ENCODE peak calls at places on chromosome 19, in four cellular contexts. R, I, O and J are unnamed samples.

GRCh38 chr19:22532388-22533310 is 101.5 kb upstream of the ZNF492 start:
- DNase-seq in R (no peak), I (no peak), O (no peak), J (no peak)

GRCh38 chr19:23439623-23440022 is 44.4 kb upstream of the ZNF91 start:
- DNase-seq in R (no peak), I (peak), O (no peak), J (no peak)

GRCh38 chr19:55392820-55393219 is 7.1 kb downstream of the RPL28 start:
- DNase-seq in R (peak), I (no peak), O (no peak), J (no peak)

GRCh38 chr19:8484331-8484894 is 18.0 kb downstream of the PRAM1 start:
- DNase-seq in R (no peak), I (no peak), O (no peak), J (no peak)

GRCh38 chr19:43806848-43807247 is 4.6 kb upstream of the LYPD5 start:
- DNase-seq in R (no peak), I (no peak), O (no peak), J (no peak)

GRCh38 chr19:44725251-44725650 is 23.3 kb upstream of the BCL3 start:
- DNase-seq in R (no peak), I (no peak), O (no peak), J (no peak)

GRCh38 chr19:21765151-21765550 is 2.2 kb downstream of the ZNF100 start:
- DNase-seq in R (no peak), I (no peak), O (no peak), J (no peak)

GRCh38 chr19:39941615-39942507 is 7.4 kb upstream of the FCGBP start:
- DNase-seq in R (no peak), I (no peak), O (no peak), J (no peak)

GRCh38 chr19:38953677-38954076 is 21.9 kb downstream of the FBXO17 start:
- DNase-seq in R (no peak), I (no peak), O (no peak), J (no peak)

GRCh38 chr19:33292595-33293254 is 9.6 kb downstream of the CEBPA start:
- DNase-seq in R (no peak), I (no peak), O (no peak), J (no peak)

GRCh38 chr19:47156861-47157454 is 26.3 kb downstream of the SAE1 start:
- DNase-seq in R (no peak), I (no peak), O (no peak), J (no peak)

GRCh38 chr19:53432088-53432661 is 391 bp downstream of the ZNF761 start:
- DNase-seq in R (peak), I (peak), O (peak), J (no peak)

GRCh38 chr19:16301999-16302694 is 22.5 kb upstream of the KLF2 start:
- DNase-seq in R (no peak), I (no peak), O (no peak), J (no peak)

GRCh38 chr19:47240996-47241918 is 10.3 kb upstream of the BBC3 start:
- DNase-seq in R (peak), I (peak), O (no peak), J (no peak)

GRCh38 chr19:31286491-31286890 is 62.7 kb downstream of the TSHZ3 start:
- DNase-seq in R (no peak), I (no peak), O (no peak), J (no peak)

GRCh38 chr19:14835011-14835410 is at the start of the genes OR7A5 and OR7C1:
- DNase-seq in R (no peak), I (no peak), O (no peak), J (no peak)

DNA sequence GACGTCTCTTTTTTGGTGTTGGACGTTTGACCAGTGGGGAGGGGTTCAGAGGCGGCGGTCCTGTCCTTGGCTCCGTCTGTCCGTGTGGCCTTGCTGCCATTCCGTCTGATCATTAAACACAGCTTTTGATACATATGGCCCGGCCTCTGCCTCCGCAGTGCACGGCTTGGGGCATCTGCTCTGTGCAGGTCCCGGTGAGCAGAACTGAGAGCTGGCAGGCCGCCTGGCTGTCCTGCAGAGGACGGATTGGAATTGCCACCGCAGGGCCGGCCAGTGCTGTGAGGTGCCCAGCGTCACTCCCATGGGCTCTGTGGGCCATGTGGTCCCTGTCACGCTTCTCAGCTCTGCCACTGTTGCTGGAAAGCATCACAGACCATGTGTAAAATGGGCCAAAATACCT is 5.4 kb upstream of the TMPRSS9 start:
- DNase-seq in R (no peak), I (no peak), O (no peak), J (no peak)
- TF ChIP-seq CTCF in R (no peak), I (no peak), O (no peak), J (no peak)

GRCh38 chr19:49113762-49114629 is at the start of gene LIN7B:
- DNase-seq in R (peak), I (peak), O (no peak), J (no peak)
- TF ChIP-seq CTCF in R (peak), I (no peak), O (peak), J (peak)

GRCh38 chr19:12052571-12053169 is at the start of gene ZNF878:
- DNase-seq in R (peak), I (peak), O (no peak), J (peak)
- TF ChIP-seq CTCF in R (no peak), I (no peak), O (no peak), J (peak)

DNA sequence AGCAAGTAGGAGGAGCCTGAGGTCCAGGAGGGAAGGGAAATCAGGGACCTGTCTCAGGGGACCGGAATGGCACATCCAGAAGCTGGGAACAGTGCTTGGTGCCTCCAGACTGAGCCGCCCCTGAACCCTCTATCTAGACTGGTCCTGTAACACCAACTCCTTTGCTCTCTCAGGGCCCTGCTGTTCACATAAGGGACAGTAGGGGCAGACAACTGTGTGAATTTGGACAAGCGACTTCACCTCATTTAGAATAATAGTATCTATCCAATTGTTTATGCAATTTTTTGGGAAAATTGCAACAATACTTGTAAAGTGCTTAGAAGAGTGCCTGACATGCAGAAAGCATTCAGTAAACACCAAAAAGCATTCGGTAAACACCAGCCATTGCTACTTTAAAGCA is 14.0 kb downstream of the SYMPK start:
- DNase-seq in R (no peak), I (no peak), O (peak), J (no peak)
- TF ChIP-seq CTCF in R (peak), I (peak), O (no peak), J (no peak)

DNA sequence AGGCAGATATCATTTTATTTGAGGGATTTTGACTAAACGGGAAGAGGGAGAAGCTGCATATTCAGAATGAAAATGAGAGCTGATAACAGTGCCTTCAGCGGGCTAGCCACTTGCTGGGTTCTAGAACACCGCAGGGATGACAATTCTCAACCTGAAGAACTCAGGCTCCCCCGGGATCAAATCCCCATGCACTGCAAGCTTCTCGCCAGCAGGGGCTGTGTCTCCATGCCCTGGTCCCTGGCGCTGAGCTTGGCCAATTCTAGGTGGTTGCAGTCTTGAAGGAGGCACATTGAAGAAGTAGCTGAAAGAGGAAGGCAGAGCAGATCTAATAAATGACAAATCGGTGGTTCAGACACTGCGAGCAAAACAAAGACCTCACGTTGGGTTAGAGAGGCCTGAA is 128.7 kb downstream of the UQCRFS1 start:
- DNase-seq in R (peak), I (peak), O (peak), J (no peak)
- TF ChIP-seq CTCF in R (peak), I (peak), O (peak), J (peak)

GRCh38 chr19:41646589-41647204 is 19.8 kb upstream of the CEACAM4 start:
- DNase-seq in R (peak), I (peak), O (no peak), J (no peak)

GRCh38 chr19:41649827-41650226 is 23.0 kb upstream of the CEACAM4 start:
- DNase-seq in R (no peak), I (no peak), O (no peak), J (no peak)
- TF ChIP-seq CTCF in R (no peak), I (no peak), O (no peak), J (no peak)

GRCh38 chr19:11659612-11660011 is 62.3 kb downstream of the ZNF627 start:
- DNase-seq in R (no peak), I (no peak), O (no peak), J (no peak)
- TF ChIP-seq CTCF in R (no peak), I (peak), O (no peak), J (peak)

GRCh38 chr19:13366529-13367143 is 139.6 kb downstream of the CACNA1A start:
- DNase-seq in R (peak), I (peak), O (no peak), J (no peak)
- TF ChIP-seq CTCF in R (peak), I (peak), O (no peak), J (peak)

DNA sequence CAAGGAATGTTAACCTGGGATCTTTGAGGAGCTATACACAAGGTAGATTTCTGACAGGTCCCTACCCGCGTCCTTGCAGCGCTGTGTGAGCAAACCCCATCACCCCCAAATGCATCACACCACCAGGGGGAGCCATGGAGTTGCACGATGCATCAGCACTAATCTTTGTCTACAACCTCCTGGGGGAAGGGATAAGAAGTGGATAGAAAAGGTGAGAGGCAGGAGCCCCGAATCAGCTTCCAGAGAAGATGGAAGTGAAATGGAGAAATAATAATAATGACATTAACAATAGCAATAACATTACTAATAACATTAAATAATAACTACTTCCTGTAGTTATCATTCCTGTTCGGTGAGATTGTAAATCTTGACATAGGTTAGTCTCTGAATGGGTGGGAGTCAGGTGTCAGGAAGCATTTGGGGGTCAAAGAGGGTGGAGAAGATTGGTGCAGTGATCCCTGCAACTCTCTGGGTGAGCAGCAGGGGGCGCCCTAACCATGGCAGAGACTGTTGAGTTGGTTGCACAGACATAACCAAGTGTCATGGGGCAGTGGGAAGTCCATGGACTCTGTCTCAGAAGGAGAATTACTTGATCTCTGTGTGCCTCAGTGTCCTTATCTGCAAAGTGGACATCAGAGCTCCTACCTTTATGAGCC is 16.5 kb downstream of the SIGLEC7 start:
- DNase-seq in R (peak), I (peak), O (peak), J (no peak)
- TF ChIP-seq CTCF in R (peak), I (peak), O (peak), J (peak)